ENCODE peak calls at places on chromosomes 12 and 14, in eight cellular contexts. D is choroid plexus epithelial cell, S is upper lobe of left lung, P is Peyer's patch, C is fibroblast of pulmonary artery, R is PC-3, T is uterus, E is stomach. Z is an unnamed sample.

GRCh38 chr14:104349950-104350349 is 211.6 kb downstream of the KIF26A start:
- DNase-seq in D (no peak), S (no peak), P (peak), C (no peak), R (no peak), T (peak), E (peak), Z (no peak)

GRCh38 chr12:12681061-12681765 is 14.8 kb downstream of the GPR19 start:
- DNase-seq in D (no peak), S (no peak), P (no peak), C (no peak), R (no peak), T (no peak), E (no peak), Z (no peak)

GRCh38 chr14:102554835-102555819 is 37.3 kb upstream of the RCOR1 start:
- DNase-seq in D (no peak), S (peak), P (peak), C (peak), R (no peak), T (no peak), E (peak), Z (no peak)

GRCh38 chr12:43308776-43309175 is 243.2 kb downstream of the ADAMTS20 start:
- DNase-seq in D (no peak), S (no peak), P (no peak), C (no peak), R (no peak), T (no peak), E (no peak), Z (peak)

GRCh38 chr12:2402180-2402579 is 349.4 kb downstream of the CACNA1C start:
- DNase-seq in D (no peak), S (no peak), P (peak), C (no peak), R (no peak), T (no peak), E (no peak), Z (no peak)

GRCh38 chr14:58663494-58664111 is 25.8 kb downstream of the DACT1 start:
- DNase-seq in D (peak), S (no peak), P (no peak), C (peak), R (no peak), T (no peak), E (no peak), Z (peak)

GRCh38 chr14:105701456-105702274 is 175.3 kb downstream of the TMEM121 start:
- DNase-seq in D (no peak), S (no peak), P (no peak), C (no peak), R (no peak), T (no peak), E (no peak), Z (no peak)

GRCh38 chr14:87628129-87628528 is 364.9 kb downstream of the GALC start:
- DNase-seq in D (no peak), S (no peak), P (no peak), C (peak), R (no peak), T (peak), E (no peak), Z (no peak)

GRCh38 chr14:36935976-36936678 is 236.3 kb downstream of the SLC25A21 start:
- DNase-seq in D (peak), S (no peak), P (no peak), C (peak), R (peak), T (no peak), E (no peak), Z (peak)

GRCh38 chr12:5258498-5258897 is 173.4 kb upstream of the NTF3 start:
- DNase-seq in D (no peak), S (no peak), P (no peak), C (no peak), R (no peak), T (no peak), E (no peak), Z (peak)

GRCh38 chr12:94789510-94790225 is 139.3 kb upstream of the TMCC3 start:
- DNase-seq in D (peak), S (no peak), P (no peak), C (no peak), R (no peak), T (no peak), E (no peak), Z (no peak)

GRCh38 chr12:47360771-47361388 is 281.1 kb upstream of the AMIGO2 start:
- DNase-seq in D (peak), S (no peak), P (peak), C (peak), R (no peak), T (no peak), E (no peak), Z (no peak)

GRCh38 chr14:51394804-51395203 is 154.8 kb downstream of the TMX1 start:
- DNase-seq in D (no peak), S (no peak), P (no peak), C (no peak), R (peak), T (no peak), E (no peak), Z (peak)

GRCh38 chr12:111775205-111776193 is 8.8 kb downstream of the ALDH2 start:
- DNase-seq in D (peak), S (no peak), P (peak), C (peak), R (peak), T (peak), E (peak), Z (peak)

GRCh38 chr14:51828017-51828797 is 32.2 kb upstream of the GNG2 start:
- DNase-seq in D (peak), S (no peak), P (peak), C (peak), R (peak), T (no peak), E (peak), Z (peak)

GRCh38 chr12:131266591-131267467 is 313.1 kb downstream of the ADGRD1 start:
- DNase-seq in D (no peak), S (no peak), P (no peak), C (no peak), R (no peak), T (no peak), E (no peak), Z (peak)

GRCh38 chr14:54931598-54932340 is 29.1 kb upstream of the GCH1 start:
- DNase-seq in D (no peak), S (no peak), P (no peak), C (no peak), R (no peak), T (no peak), E (no peak), Z (no peak)

GRCh38 chr12:2582631-2583616 is 211.8 kb upstream of the FKBP4 start:
- DNase-seq in D (peak), S (peak), P (peak), C (peak), R (peak), T (peak), E (peak), Z (no peak)

GRCh38 chr12:116160196-116160595 is 117.3 kb downstream of the MED13L start:
- DNase-seq in D (peak), S (no peak), P (no peak), C (no peak), R (peak), T (no peak), E (no peak), Z (peak)

DNA sequence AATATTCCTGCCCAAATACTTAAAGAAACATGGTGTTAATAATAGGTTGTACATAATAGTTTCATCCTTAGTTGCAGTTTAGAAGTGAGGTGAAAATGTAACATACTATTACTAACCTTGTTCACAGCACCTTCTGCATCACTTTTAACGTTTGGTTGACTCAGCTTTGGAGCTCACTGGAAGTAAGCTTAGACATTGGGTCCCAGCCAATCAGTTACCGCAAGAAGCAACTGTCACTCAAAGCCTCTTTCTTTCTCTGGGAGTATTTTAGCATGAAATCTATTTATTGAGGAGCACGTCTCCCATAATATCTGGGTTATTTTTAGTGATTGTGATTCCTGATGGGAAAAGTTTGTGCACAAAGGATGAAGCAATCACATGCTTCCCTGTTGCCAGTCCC is 472.6 kb downstream of the SNAPC1 start:
- DNase-seq in D (no peak), S (no peak), P (no peak), C (peak), R (no peak), T (no peak), E (no peak), Z (no peak)
- TF ChIP-seq CTCF in D (no peak), S (no peak), P (no peak), C (no peak), R (no peak), T (no peak), E (no peak), Z (no peak)

GRCh38 chr12:81261508-81262207 is 183.8 kb downstream of the ACSS3 start:
- DNase-seq in D (peak), S (no peak), P (no peak), C (no peak), R (no peak), T (no peak), E (no peak), Z (no peak)
- H3K4me3 ChIP-seq in D (no peak), S (no peak), P (no peak), C (no peak), R (no peak), T (no peak), E (no peak), Z (no peak)

DNA sequence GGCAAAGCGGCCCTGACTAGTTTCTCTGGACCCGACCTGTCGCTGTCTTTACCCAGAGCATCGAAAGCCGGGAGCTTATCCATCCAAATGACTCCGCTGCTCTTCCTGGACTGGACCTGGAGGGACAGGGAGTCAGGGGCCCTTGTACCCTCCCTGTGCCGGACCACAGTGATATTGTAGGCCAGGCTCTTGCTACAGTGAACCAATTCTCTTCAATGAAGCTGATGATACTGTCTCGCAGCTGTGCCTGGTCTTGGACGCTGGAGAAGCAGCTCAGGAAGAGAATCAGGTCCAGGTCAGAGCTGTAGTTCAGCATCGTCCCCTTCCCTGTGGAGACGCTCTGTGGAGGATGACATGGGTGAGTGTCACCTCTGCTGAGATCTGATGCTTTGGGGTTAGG is 14.7 kb upstream of the OASL start:
- DNase-seq in D (no peak), S (no peak), P (no peak), C (no peak), R (no peak), T (no peak), E (no peak), Z (no peak)
- TF ChIP-seq CTCF in D (no peak), S (no peak), P (no peak), C (no peak), R (no peak), T (no peak), E (no peak), Z (no peak)

GRCh38 chr12:93469386-93469785 is 2.1 kb downstream of the MRPL42 start:
- DNase-seq in D (no peak), S (no peak), P (no peak), C (no peak), R (no peak), T (no peak), E (no peak), Z (no peak)
- H3K4me3 ChIP-seq in D (no peak), S (no peak), P (no peak), C (no peak), R (peak), T (no peak), E (no peak), Z (no peak)

DNA sequence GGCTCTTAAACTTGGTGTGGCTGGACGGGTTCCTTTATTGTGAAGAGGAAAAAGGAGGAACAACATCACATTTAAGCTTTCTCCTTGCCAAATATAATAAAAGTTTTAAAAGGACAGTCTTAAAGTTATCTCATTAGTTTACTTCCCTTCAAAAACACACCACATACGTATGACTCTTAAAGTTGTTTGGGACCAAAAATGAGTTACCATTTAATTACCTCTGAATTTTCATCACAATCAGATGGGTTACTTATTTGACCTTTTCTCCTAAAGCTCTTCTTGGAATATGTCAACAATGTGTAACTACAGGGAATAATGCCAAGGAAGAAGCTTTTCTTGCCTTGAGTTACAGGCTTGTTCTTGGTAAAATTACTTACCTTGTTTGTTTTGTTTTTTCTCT is 16.4 kb downstream of the RAB21 start:
- DNase-seq in D (peak), S (no peak), P (no peak), C (no peak), R (no peak), T (no peak), E (no peak), Z (no peak)
- TF ChIP-seq CTCF in D (no peak), S (no peak), P (no peak), C (no peak), R (no peak), T (no peak), E (no peak), Z (no peak)

GRCh38 chr14:52951730-52952481 is 1.1 kb upstream of the FERMT2 start:
- DNase-seq in D (peak), S (no peak), P (no peak), C (peak), R (peak), T (peak), E (peak), Z (peak)

GRCh38 chr14:52949249-52949648 is 1.6 kb downstream of the FERMT2 start:
- DNase-seq in D (no peak), S (no peak), P (no peak), C (no peak), R (no peak), T (no peak), E (no peak), Z (no peak)

GRCh38 chr14:52950898-52951729 is at the start of gene FERMT2:
- DNase-seq in D (peak), S (peak), P (peak), C (peak), R (peak), T (peak), E (peak), Z (peak)

GRCh38 chr14:52949711-52950409 is 990 bp downstream of the FERMT2 start:
- DNase-seq in D (peak), S (no peak), P (no peak), C (peak), R (peak), T (peak), E (no peak), Z (peak)

GRCh38 chr14:52950410-52950897 is 396 bp downstream of the FERMT2 start:
- DNase-seq in D (peak), S (peak), P (peak), C (peak), R (no peak), T (peak), E (peak), Z (peak)
- H3K4me3 ChIP-seq in D (peak), S (peak), P (peak), C (peak), R (peak), T (peak), E (peak), Z (peak)

DNA sequence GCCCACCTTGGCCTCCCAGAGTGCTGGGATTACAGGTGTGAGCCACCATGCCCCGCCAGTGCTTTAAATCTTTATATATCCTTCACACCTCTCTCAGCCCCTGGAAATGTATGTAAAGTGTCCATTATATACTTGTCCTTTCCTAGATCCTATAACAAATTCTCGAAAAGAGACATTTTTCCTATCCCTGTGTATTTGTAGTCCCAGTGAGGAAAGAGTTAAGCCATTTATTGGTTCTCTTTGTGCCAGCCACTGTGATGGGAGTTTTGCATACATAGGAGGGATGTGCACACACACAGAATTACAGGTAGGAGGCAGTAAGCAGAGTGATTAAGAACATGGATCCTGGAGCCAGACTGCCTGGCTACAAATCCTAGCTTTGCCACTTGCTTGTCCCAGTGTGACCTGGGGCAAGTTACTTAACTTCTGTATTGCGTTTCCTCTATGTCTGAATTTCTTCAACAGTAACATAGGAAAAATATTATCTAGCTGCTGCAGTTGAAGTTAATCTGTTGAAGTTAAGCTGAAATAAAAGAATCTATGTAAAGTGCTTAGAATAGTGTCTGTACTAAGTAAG is 2.1 kb upstream of the RABGGTA start:
- DNase-seq in D (peak), S (no peak), P (no peak), C (no peak), R (peak), T (no peak), E (no peak), Z (peak)
- TF ChIP-seq CTCF in D (peak), S (no peak), P (no peak), C (peak), R (peak), T (no peak), E (no peak), Z (peak)

GRCh38 chr14:92958373-92959188 is 35.6 kb downstream of the CHGA start:
- DNase-seq in D (no peak), S (no peak), P (no peak), C (no peak), R (no peak), T (no peak), E (no peak), Z (no peak)

GRCh38 chr14:92960706-92961566 is 38.0 kb downstream of the CHGA start:
- DNase-seq in D (peak), S (peak), P (no peak), C (peak), R (peak), T (no peak), E (no peak), Z (peak)

GRCh38 chr14:92959189-92959531 is 36.2 kb downstream of the CHGA start:
- DNase-seq in D (no peak), S (peak), P (no peak), C (no peak), R (no peak), T (no peak), E (no peak), Z (no peak)

GRCh38 chr14:92961567-92961855 is 38.6 kb downstream of the CHGA start:
- DNase-seq in D (no peak), S (peak), P (no peak), C (no peak), R (no peak), T (no peak), E (no peak), Z (no peak)

DNA sequence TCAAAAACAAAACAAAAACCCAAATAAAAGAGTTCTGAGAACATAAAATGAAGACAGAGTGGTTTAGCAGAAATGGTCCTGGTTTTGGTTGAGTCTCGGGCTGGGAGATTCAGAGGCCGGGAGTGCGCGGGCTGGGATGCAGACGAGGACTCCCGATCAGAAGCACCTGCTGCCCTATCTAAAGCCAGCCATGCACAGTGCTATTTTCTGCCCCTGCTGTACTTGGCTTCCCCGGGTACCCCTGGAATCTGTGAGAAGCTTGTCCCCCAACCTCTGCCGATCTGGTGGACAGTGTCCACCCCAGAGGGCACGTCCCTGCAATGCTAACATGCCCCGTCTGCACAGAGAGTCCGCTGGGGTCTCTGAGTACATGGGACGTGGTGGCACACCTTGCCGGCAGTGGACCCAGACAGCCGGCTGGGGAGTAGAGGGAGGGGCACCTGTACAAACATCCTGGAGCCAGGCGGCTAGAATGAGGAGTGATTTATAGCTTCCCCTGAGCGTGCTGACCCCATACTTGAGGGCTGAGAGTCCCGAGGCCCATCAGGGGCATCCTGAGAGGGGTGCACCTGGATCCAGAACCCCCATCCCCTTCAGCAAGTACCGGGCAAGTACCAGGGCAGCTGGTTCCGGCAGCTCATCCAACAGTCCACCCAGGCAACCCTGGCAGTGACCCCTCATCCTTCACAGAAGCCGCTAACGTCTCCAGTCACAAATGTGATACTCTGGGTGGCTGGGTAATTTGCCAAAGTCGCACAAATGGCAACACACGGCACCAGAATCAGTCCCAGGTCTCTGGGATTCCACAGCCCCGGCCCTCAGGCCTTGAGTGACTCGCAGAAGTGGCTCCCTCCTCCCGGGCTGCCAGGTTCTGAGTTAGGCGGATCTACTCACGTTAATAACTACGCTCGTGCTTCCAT is 37.1 kb downstream of the CHGA start:
- DNase-seq in D (no peak), S (no peak), P (no peak), C (no peak), R (peak), T (no peak), E (no peak), Z (no peak)
- H3K4me3 ChIP-seq in D (no peak), S (no peak), P (no peak), C (no peak), R (no peak), T (no peak), E (no peak), Z (no peak)

Z was measured in bronchial epithelial cell.